ENCODE peak calls at places on chromosomes 12 and 14, in seven cellular contexts. R is AG09309, I is A549, M is DND-41, Y is cardiac fibroblast, P is left ventricle myocardium inferior, X is neuronal stem cell. H is an unnamed sample.

GRCh38 chr12:29429999-29430698 is 49.2 kb upstream of the ERGIC2 start:
- DNase-seq in R (no peak), I (no peak), M (no peak), Y (no peak), P (no peak), X (peak), H (no peak)

GRCh38 chr12:89542912-89543592 is 17.2 kb upstream of the POC1B start:
- DNase-seq in R (peak), I (peak), M (peak), Y (peak), P (peak), X (peak), H (peak)

GRCh38 chr14:20350860-20351259 is 7.4 kb downstream of the PARP2 start:
- DNase-seq in R (no peak), I (no peak), M (no peak), Y (peak), P (no peak), X (no peak), H (no peak)

GRCh38 chr14:59819446-59820088 is 51.0 kb downstream of the RTN1 start:
- DNase-seq in R (no peak), I (no peak), M (no peak), Y (no peak), P (no peak), X (no peak), H (no peak)

GRCh38 chr12:3453947-3454675 is 36.9 kb upstream of the PRMT8 start:
- DNase-seq in R (peak), I (peak), M (peak), Y (peak), P (no peak), X (no peak), H (peak)

GRCh38 chr12:96305665-96306064 is 94.6 kb downstream of the CDK17 start:
- DNase-seq in R (no peak), I (no peak), M (no peak), Y (no peak), P (no peak), X (no peak), H (no peak)

GRCh38 chr12:127619869-127620769 is 646.9 kb upstream of the TMEM132C start:
- DNase-seq in R (no peak), I (no peak), M (no peak), Y (no peak), P (no peak), X (no peak), H (no peak)

GRCh38 chr14:81269100-81269978 is 48.6 kb upstream of the GTF2A1 start:
- DNase-seq in R (no peak), I (peak), M (peak), Y (peak), P (no peak), X (peak), H (peak)

GRCh38 chr12:112539221-112539620 is 120.5 kb downstream of the PTPN11 start:
- DNase-seq in R (no peak), I (peak), M (no peak), Y (no peak), P (no peak), X (no peak), H (no peak)

GRCh38 chr14:52077261-52077984 is 8.6 kb upstream of the NID2 start:
- DNase-seq in R (no peak), I (no peak), M (no peak), Y (no peak), P (no peak), X (no peak), H (no peak)

GRCh38 chr12:2891240-2892053 is 756 bp downstream of the TULP3 start:
- DNase-seq in R (no peak), I (peak), M (peak), Y (peak), P (peak), X (peak), H (no peak)

GRCh38 chr14:24430143-24430681 is 458 bp downstream of the KHNYN start:
- DNase-seq in R (peak), I (peak), M (peak), Y (peak), P (peak), X (peak), H (no peak)

GRCh38 chr12:26891704-26892103 is 46.1 kb downstream of the INTS13 start:
- DNase-seq in R (no peak), I (no peak), M (no peak), Y (no peak), P (no peak), X (no peak), H (no peak)

GRCh38 chr14:39726563-39726962 is 294.3 kb upstream of the FBXO33 start:
- DNase-seq in R (no peak), I (no peak), M (no peak), Y (no peak), P (no peak), X (no peak), H (no peak)

GRCh38 chr14:69614592-69614991 is 3.2 kb downstream of the SUSD6 start:
- DNase-seq in R (no peak), I (no peak), M (no peak), Y (no peak), P (peak), X (no peak), H (no peak)

GRCh38 chr14:37726708-37727107 is 131.3 kb downstream of the TTC6 start:
- DNase-seq in R (no peak), I (no peak), M (no peak), Y (no peak), P (no peak), X (no peak), H (no peak)

GRCh38 chr12:7021956-7022355 is 3.7 kb upstream of the LPCAT3 start:
- DNase-seq in R (no peak), I (no peak), M (no peak), Y (no peak), P (no peak), X (no peak), H (no peak)

GRCh38 chr14:104726600-104727451 is 2.8 kb downstream of the ADSS1 start:
- DNase-seq in R (no peak), I (peak), M (no peak), Y (no peak), P (no peak), X (no peak), H (no peak)

GRCh38 chr12:49021292-49021915 is 2.8 kb upstream of the PRKAG1 start:
- DNase-seq in R (no peak), I (no peak), M (no peak), Y (no peak), P (no peak), X (no peak), H (no peak)

GRCh38 chr12:49019120-49019430 is 499 bp upstream of the PRKAG1 start:
- DNase-seq in R (no peak), I (no peak), M (no peak), Y (no peak), P (no peak), X (no peak), H (no peak)

GRCh38 chr12:49020441-49020840 is 1.9 kb upstream of the PRKAG1 start:
- DNase-seq in R (no peak), I (no peak), M (no peak), Y (no peak), P (no peak), X (no peak), H (no peak)

GRCh38 chr12:49018282-49019119 is at the start of gene PRKAG1:
- DNase-seq in R (peak), I (peak), M (peak), Y (peak), P (peak), X (peak), H (peak)

GRCh38 chr12:49019435-49020317 is 1.1 kb upstream of the PRKAG1 start:
- DNase-seq in R (no peak), I (peak), M (peak), Y (peak), P (no peak), X (no peak), H (peak)
- H3K4me3 ChIP-seq in R (no peak), I (peak), M (peak), Y (no peak), P (peak), X (no peak), H (peak)

DNA sequence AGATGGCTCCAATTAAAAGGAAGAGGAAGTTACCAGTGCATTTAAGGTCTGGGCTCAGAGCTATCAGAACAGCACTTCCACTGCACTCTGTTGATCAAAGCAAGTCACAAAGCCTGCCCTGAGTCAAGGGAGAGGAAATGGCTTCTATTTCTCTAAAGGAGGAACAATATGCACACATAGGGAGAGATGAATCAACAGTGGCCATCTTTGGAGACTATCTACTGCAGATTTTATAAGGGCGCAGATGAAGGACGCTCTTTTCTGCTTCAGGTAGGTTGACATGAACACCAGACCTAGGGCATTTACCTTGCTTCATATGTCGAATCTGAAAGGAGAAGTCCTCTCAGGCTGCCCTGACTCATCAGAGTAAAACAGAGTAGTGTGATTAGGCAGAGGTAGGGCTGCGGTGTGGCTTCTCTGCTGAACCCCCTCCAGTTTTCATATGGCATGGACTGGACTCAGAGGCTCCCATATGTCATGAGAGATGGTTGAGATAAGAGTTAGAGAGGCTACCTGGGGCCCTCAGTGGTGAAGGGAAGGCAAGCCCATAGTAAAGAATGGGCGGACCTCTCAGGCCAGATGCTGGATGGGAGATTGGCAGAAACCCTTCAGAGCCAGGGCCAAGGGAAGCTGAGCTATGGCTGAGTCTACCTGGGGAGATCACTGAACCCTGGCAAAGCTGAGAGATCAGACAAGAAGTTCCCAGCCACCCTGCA is 84.4 kb downstream of the ARF6 start:
- DNase-seq in R (no peak), I (no peak), M (no peak), Y (no peak), P (no peak), X (no peak), H (peak)
- H3K4me3 ChIP-seq in R (no peak), I (no peak), M (no peak), Y (no peak), P (no peak), X (no peak), H (no peak)

DNA sequence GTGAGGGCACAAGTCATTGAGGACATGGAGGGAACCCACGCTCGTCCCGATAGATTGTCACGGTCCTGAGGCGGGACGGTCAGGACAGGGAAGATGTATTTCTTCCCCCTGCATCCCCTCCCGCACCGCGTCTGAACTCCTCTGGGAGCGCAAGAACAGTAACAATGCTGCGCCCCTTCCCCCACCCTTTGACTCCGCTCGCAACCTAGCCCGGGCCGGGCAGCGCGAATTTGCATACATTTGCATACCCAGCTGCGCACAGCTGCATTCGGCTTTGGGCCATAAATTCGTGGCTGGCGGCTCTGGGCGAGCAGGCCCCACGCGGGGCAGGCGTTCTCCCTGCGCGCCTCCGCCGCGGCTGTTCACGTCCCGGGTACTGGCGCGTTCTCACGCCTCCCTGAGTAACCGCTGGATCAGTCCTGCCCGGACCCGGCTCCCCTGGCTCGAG is 29.0 kb upstream of the SMUG1 start:
- DNase-seq in R (no peak), I (no peak), M (no peak), Y (peak), P (peak), X (no peak), H (no peak)
- H3K4me3 ChIP-seq in R (peak), I (peak), M (no peak), Y (peak), P (peak), X (peak), H (no peak)

GRCh38 chr14:57863471-57863870 is 2.4 kb downstream of the SLC35F4 start:
- DNase-seq in R (no peak), I (no peak), M (no peak), Y (no peak), P (no peak), X (no peak), H (no peak)

GRCh38 chr14:57865450-57866198 is at the start of gene SLC35F4:
- DNase-seq in R (no peak), I (no peak), M (peak), Y (peak), P (no peak), X (peak), H (no peak)

GRCh38 chr14:57866199-57866755 is 385 bp upstream of the SLC35F4 start:
- DNase-seq in R (no peak), I (no peak), M (no peak), Y (no peak), P (no peak), X (no peak), H (no peak)

GRCh38 chr14:57869530-57870088 is 3.7 kb upstream of the SLC35F4 start:
- DNase-seq in R (no peak), I (no peak), M (no peak), Y (no peak), P (no peak), X (no peak), H (no peak)

GRCh38 chr14:57865066-57865449 is 834 bp downstream of the SLC35F4 start:
- DNase-seq in R (no peak), I (no peak), M (no peak), Y (no peak), P (no peak), X (no peak), H (no peak)
- H3K4me3 ChIP-seq in R (no peak), I (no peak), M (no peak), Y (no peak), P (peak), X (peak), H (no peak)

GRCh38 chr12:126389215-126389841 is 1324.1 kb downstream of the AACS start:
- DNase-seq in R (peak), I (no peak), M (no peak), Y (peak), P (no peak), X (no peak), H (no peak)

GRCh38 chr12:126389961-126390360 is 1324.7 kb downstream of the AACS start:
- DNase-seq in R (no peak), I (no peak), M (no peak), Y (no peak), P (no peak), X (no peak), H (no peak)

GRCh38 chr12:126384029-126384564 is 1318.9 kb downstream of the AACS start:
- DNase-seq in R (no peak), I (no peak), M (no peak), Y (no peak), P (no peak), X (no peak), H (peak)

GRCh38 chr12:126383506-126383905 is 1318.3 kb downstream of the AACS start:
- DNase-seq in R (no peak), I (no peak), M (no peak), Y (no peak), P (no peak), X (no peak), H (no peak)

DNA sequence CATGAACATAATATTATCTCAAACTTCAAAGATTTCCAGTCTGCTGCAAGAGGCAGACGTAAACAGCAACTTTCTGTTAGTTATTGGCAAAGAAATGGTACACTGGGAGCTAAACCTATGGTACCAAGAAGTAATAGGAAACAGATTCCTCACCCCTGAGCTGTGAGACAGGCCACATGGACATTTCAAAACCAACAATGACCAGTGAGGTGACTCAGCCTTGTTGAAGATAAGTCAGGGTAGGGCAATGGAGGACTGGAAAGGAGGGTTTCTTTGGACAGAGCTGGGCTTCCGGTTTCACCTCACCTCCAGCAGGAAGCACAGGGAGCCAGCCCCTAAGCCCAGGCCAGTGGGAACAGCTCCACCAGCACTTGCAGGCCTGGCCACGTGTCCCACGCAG is 1320.5 kb downstream of the AACS start:
- DNase-seq in R (peak), I (no peak), M (no peak), Y (peak), P (no peak), X (no peak), H (no peak)
- H3K4me3 ChIP-seq in R (no peak), I (no peak), M (no peak), Y (no peak), P (no peak), X (peak), H (no peak)

GRCh38 chr12:20050166-20050565 is 318.2 kb upstream of the PDE3A start:
- DNase-seq in R (no peak), I (no peak), M (no peak), Y (peak), P (no peak), X (no peak), H (no peak)
- H3K4me3 ChIP-seq in R (no peak), I (no peak), M (no peak), Y (no peak), P (no peak), X (no peak), H (no peak)

DNA sequence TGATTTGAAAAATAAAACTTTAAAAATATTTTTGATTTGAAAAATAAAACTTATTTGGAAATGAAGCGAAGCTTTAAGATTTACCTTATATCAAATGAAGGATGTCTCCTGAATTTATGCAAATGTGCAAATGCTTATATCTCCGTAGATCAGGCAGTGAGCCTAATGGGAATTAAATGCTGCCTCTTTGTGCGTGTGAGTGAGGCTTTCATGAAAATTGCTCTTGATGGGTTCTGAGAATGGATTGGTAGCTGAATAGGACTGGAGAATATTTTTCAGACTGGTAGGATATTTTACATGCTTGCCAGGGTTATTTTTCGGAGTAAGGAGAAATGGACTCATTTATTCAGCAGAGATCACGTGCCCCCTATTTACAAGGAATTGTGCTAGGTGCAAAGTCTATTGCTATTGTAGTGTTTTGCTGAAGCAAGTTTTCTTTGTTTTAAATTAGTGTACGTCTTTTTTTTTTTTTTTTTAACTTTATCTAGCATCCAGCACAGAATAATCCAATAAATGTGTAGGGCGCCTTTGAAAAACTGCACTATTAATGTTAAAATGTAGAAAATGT is 2.4 kb downstream of the VRK1 start:
- DNase-seq in R (no peak), I (no peak), M (no peak), Y (no peak), P (no peak), X (no peak), H (no peak)
- H3K4me3 ChIP-seq in R (no peak), I (no peak), M (peak), Y (no peak), P (no peak), X (no peak), H (no peak)

DNA sequence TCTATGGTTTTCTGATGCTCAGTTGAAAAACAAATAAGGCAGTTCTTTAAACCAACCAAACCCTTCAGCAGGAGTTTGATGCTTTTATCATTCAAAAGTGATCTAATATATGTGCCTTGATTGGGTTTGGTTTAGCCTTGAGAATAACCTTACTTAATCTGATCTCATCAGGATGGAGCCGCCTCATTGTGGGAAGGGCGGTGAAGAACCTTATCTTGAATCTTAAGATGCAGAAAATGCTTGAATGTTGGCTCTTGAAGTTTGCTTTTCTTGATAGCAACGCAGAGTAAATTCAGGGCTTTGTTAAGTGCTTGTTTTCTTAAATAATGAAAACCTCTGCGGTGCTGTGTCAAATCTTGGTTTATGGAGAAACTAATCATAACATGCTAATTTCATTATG is 138.2 kb downstream of the MON2 start:
- DNase-seq in R (no peak), I (peak), M (no peak), Y (peak), P (no peak), X (no peak), H (no peak)
- H3K4me3 ChIP-seq in R (peak), I (peak), M (peak), Y (peak), P (peak), X (peak), H (no peak)